ENCODE peak calls at places on chromosomes 4 and X, in seven cellular contexts. One of them, this sample, is unnamed.

GRCh38 chr4:158170691-158171455 is 2.0 kb downstream of the GASK1B start:
- DNase-seq in RWPE2: peak
- DNase-seq in stimulated activated CD4-positive, alpha-beta T cell treated with anti-CD3 and anti-CD28 coated beads, Interleukin-4, amount 100 ng/mL, for 24 hours: no peak
- DNase-seq in HFF-Myc: no peak
- DNase-seq in smooth muscle cell of the brain vasculature: no peak
- DNase-seq in CD8-positive, alpha-beta T cell: no peak
- DNase-seq in K562: peak
- DNase-seq in this sample: no peak

GRCh38 chr4:8371251-8371995 is 69.1 kb downstream of the ACOX3 start:
- DNase-seq in smooth muscle cell of the brain vasculature: no peak
- DNase-seq in stimulated activated CD4-positive, alpha-beta T cell treated with anti-CD3 and anti-CD28 coated beads, Interleukin-4, amount 100 ng/mL, for 24 hours: no peak
- DNase-seq in RWPE2: no peak
- DNase-seq in CD8-positive, alpha-beta T cell: no peak
- DNase-seq in K562: peak
- DNase-seq in HFF-Myc: no peak
- DNase-seq in this sample: no peak

GRCh38 chrX:17719651-17720050 is 17.6 kb upstream of the SCML1 start:
- DNase-seq in K562: no peak
- DNase-seq in stimulated activated CD4-positive, alpha-beta T cell treated with anti-CD3 and anti-CD28 coated beads, Interleukin-4, amount 100 ng/mL, for 24 hours: no peak
- DNase-seq in CD8-positive, alpha-beta T cell: no peak
- DNase-seq in HFF-Myc: no peak
- DNase-seq in smooth muscle cell of the brain vasculature: no peak
- DNase-seq in RWPE2: no peak
- DNase-seq in this sample: no peak

GRCh38 chr4:180578175-180578574 is 1665.0 kb upstream of the TENM3 start:
- DNase-seq in RWPE2: no peak
- DNase-seq in K562: no peak
- DNase-seq in CD8-positive, alpha-beta T cell: no peak
- DNase-seq in stimulated activated CD4-positive, alpha-beta T cell treated with anti-CD3 and anti-CD28 coated beads, Interleukin-4, amount 100 ng/mL, for 24 hours: no peak
- DNase-seq in smooth muscle cell of the brain vasculature: no peak
- DNase-seq in HFF-Myc: no peak
- DNase-seq in this sample: no peak

GRCh38 chrX:139203681-139204575 is 326.6 kb upstream of the F9 start:
- DNase-seq in RWPE2: no peak
- DNase-seq in smooth muscle cell of the brain vasculature: no peak
- DNase-seq in stimulated activated CD4-positive, alpha-beta T cell treated with anti-CD3 and anti-CD28 coated beads, Interleukin-4, amount 100 ng/mL, for 24 hours: no peak
- DNase-seq in K562: peak
- DNase-seq in HFF-Myc: no peak
- DNase-seq in CD8-positive, alpha-beta T cell: no peak
- DNase-seq in this sample: no peak

GRCh38 chrX:13834316-13834715 is 17.4 kb upstream of the GPM6B start:
- DNase-seq in smooth muscle cell of the brain vasculature: no peak
- DNase-seq in CD8-positive, alpha-beta T cell: no peak
- DNase-seq in stimulated activated CD4-positive, alpha-beta T cell treated with anti-CD3 and anti-CD28 coated beads, Interleukin-4, amount 100 ng/mL, for 24 hours: no peak
- DNase-seq in HFF-Myc: no peak
- DNase-seq in RWPE2: no peak
- DNase-seq in K562: no peak
- DNase-seq in this sample: no peak

GRCh38 chr4:75752637-75753036 is 28.3 kb downstream of the USO1 start:
- DNase-seq in HFF-Myc: no peak
- DNase-seq in smooth muscle cell of the brain vasculature: no peak
- DNase-seq in CD8-positive, alpha-beta T cell: no peak
- DNase-seq in K562: no peak
- DNase-seq in RWPE2: no peak
- DNase-seq in stimulated activated CD4-positive, alpha-beta T cell treated with anti-CD3 and anti-CD28 coated beads, Interleukin-4, amount 100 ng/mL, for 24 hours: no peak
- DNase-seq in this sample: no peak

GRCh38 chrX:16603822-16604221 is 46.1 kb upstream of the S100G start:
- DNase-seq in CD8-positive, alpha-beta T cell: no peak
- DNase-seq in RWPE2: no peak
- DNase-seq in HFF-Myc: no peak
- DNase-seq in stimulated activated CD4-positive, alpha-beta T cell treated with anti-CD3 and anti-CD28 coated beads, Interleukin-4, amount 100 ng/mL, for 24 hours: no peak
- DNase-seq in smooth muscle cell of the brain vasculature: no peak
- DNase-seq in K562: no peak
- DNase-seq in this sample: no peak

GRCh38 chr4:1464581-1465171 is 58.4 kb upstream of the NKX1-1 start:
- DNase-seq in K562: no peak
- DNase-seq in CD8-positive, alpha-beta T cell: no peak
- DNase-seq in smooth muscle cell of the brain vasculature: no peak
- DNase-seq in RWPE2: peak
- DNase-seq in HFF-Myc: no peak
- DNase-seq in stimulated activated CD4-positive, alpha-beta T cell treated with anti-CD3 and anti-CD28 coated beads, Interleukin-4, amount 100 ng/mL, for 24 hours: no peak
- DNase-seq in this sample: no peak

GRCh38 chrX:97490656-97491055 is 606.9 kb downstream of the RPA4 start:
- DNase-seq in stimulated activated CD4-positive, alpha-beta T cell treated with anti-CD3 and anti-CD28 coated beads, Interleukin-4, amount 100 ng/mL, for 24 hours: no peak
- DNase-seq in CD8-positive, alpha-beta T cell: no peak
- DNase-seq in HFF-Myc: no peak
- DNase-seq in RWPE2: no peak
- DNase-seq in smooth muscle cell of the brain vasculature: no peak
- DNase-seq in K562: no peak
- DNase-seq in this sample: no peak

GRCh38 chr4:157514711-157515110 is 294.2 kb downstream of the GRIA2 start:
- DNase-seq in HFF-Myc: no peak
- DNase-seq in CD8-positive, alpha-beta T cell: no peak
- DNase-seq in smooth muscle cell of the brain vasculature: no peak
- DNase-seq in stimulated activated CD4-positive, alpha-beta T cell treated with anti-CD3 and anti-CD28 coated beads, Interleukin-4, amount 100 ng/mL, for 24 hours: no peak
- DNase-seq in K562: no peak
- DNase-seq in RWPE2: no peak
- DNase-seq in this sample: no peak

GRCh38 chr4:99047710-99048109 is 40.9 kb downstream of the ADH5 start:
- DNase-seq in smooth muscle cell of the brain vasculature: no peak
- DNase-seq in stimulated activated CD4-positive, alpha-beta T cell treated with anti-CD3 and anti-CD28 coated beads, Interleukin-4, amount 100 ng/mL, for 24 hours: no peak
- DNase-seq in HFF-Myc: no peak
- DNase-seq in CD8-positive, alpha-beta T cell: no peak
- DNase-seq in K562: no peak
- DNase-seq in RWPE2: no peak
- DNase-seq in this sample: no peak

GRCh38 chrX:38811515-38812239 is 10.4 kb downstream of the MID1IP1 start:
- DNase-seq in K562: no peak
- DNase-seq in CD8-positive, alpha-beta T cell: no peak
- DNase-seq in HFF-Myc: no peak
- DNase-seq in stimulated activated CD4-positive, alpha-beta T cell treated with anti-CD3 and anti-CD28 coated beads, Interleukin-4, amount 100 ng/mL, for 24 hours: peak
- DNase-seq in smooth muscle cell of the brain vasculature: no peak
- DNase-seq in RWPE2: no peak
- DNase-seq in this sample: no peak

GRCh38 chrX:96480081-96480480 is 204.6 kb upstream of the DIAPH2 start:
- DNase-seq in RWPE2: no peak
- DNase-seq in smooth muscle cell of the brain vasculature: no peak
- DNase-seq in stimulated activated CD4-positive, alpha-beta T cell treated with anti-CD3 and anti-CD28 coated beads, Interleukin-4, amount 100 ng/mL, for 24 hours: no peak
- DNase-seq in K562: no peak
- DNase-seq in CD8-positive, alpha-beta T cell: no peak
- DNase-seq in HFF-Myc: no peak
- DNase-seq in this sample: no peak

GRCh38 chr4:184534511-184535391 is 60.4 kb upstream of the IRF2 start:
- DNase-seq in smooth muscle cell of the brain vasculature: no peak
- DNase-seq in stimulated activated CD4-positive, alpha-beta T cell treated with anti-CD3 and anti-CD28 coated beads, Interleukin-4, amount 100 ng/mL, for 24 hours: no peak
- DNase-seq in CD8-positive, alpha-beta T cell: no peak
- DNase-seq in HFF-Myc: no peak
- DNase-seq in K562: no peak
- DNase-seq in RWPE2: no peak
- DNase-seq in this sample: no peak

GRCh38 chr4:156255205-156255604 is 301.5 kb upstream of the CTSO start:
- DNase-seq in K562: no peak
- DNase-seq in HFF-Myc: no peak
- DNase-seq in RWPE2: no peak
- DNase-seq in CD8-positive, alpha-beta T cell: no peak
- DNase-seq in stimulated activated CD4-positive, alpha-beta T cell treated with anti-CD3 and anti-CD28 coated beads, Interleukin-4, amount 100 ng/mL, for 24 hours: no peak
- DNase-seq in smooth muscle cell of the brain vasculature: no peak
- DNase-seq in this sample: no peak

GRCh38 chr4:13640149-13640671 is 12.7 kb upstream of the BOD1L1 start:
- DNase-seq in smooth muscle cell of the brain vasculature: no peak
- DNase-seq in RWPE2: peak
- DNase-seq in stimulated activated CD4-positive, alpha-beta T cell treated with anti-CD3 and anti-CD28 coated beads, Interleukin-4, amount 100 ng/mL, for 24 hours: no peak
- DNase-seq in HFF-Myc: peak
- DNase-seq in K562: no peak
- DNase-seq in CD8-positive, alpha-beta T cell: no peak
- DNase-seq in this sample: no peak

GRCh38 chr4:3725936-3726895 is 40.0 kb upstream of the ADRA2C start:
- DNase-seq in smooth muscle cell of the brain vasculature: no peak
- DNase-seq in CD8-positive, alpha-beta T cell: no peak
- DNase-seq in stimulated activated CD4-positive, alpha-beta T cell treated with anti-CD3 and anti-CD28 coated beads, Interleukin-4, amount 100 ng/mL, for 24 hours: no peak
- DNase-seq in K562: no peak
- DNase-seq in RWPE2: no peak
- DNase-seq in HFF-Myc: no peak
- DNase-seq in this sample: no peak

GRCh38 chrX:108437354-108437753 is 868 bp downstream of the COL4A6 start:
- DNase-seq in RWPE2: no peak
- DNase-seq in K562: no peak
- DNase-seq in stimulated activated CD4-positive, alpha-beta T cell treated with anti-CD3 and anti-CD28 coated beads, Interleukin-4, amount 100 ng/mL, for 24 hours: no peak
- DNase-seq in CD8-positive, alpha-beta T cell: no peak
- DNase-seq in HFF-Myc: no peak
- DNase-seq in smooth muscle cell of the brain vasculature: no peak
- DNase-seq in this sample: no peak

GRCh38 chrX:78037881-78038280 is 66.2 kb upstream of the PGK1 start:
- DNase-seq in stimulated activated CD4-positive, alpha-beta T cell treated with anti-CD3 and anti-CD28 coated beads, Interleukin-4, amount 100 ng/mL, for 24 hours: no peak
- DNase-seq in CD8-positive, alpha-beta T cell: no peak
- DNase-seq in RWPE2: no peak
- DNase-seq in smooth muscle cell of the brain vasculature: no peak
- DNase-seq in K562: no peak
- DNase-seq in HFF-Myc: no peak
- DNase-seq in this sample: no peak

GRCh38 chr4:100695871-100696270 is 178.0 kb upstream of the EMCN start:
- DNase-seq in HFF-Myc: no peak
- DNase-seq in smooth muscle cell of the brain vasculature: no peak
- DNase-seq in stimulated activated CD4-positive, alpha-beta T cell treated with anti-CD3 and anti-CD28 coated beads, Interleukin-4, amount 100 ng/mL, for 24 hours: no peak
- DNase-seq in K562: no peak
- DNase-seq in CD8-positive, alpha-beta T cell: no peak
- DNase-seq in RWPE2: no peak
- DNase-seq in this sample: no peak

GRCh38 chrX:38726596-38726995 is 74.7 kb upstream of the MID1IP1 start:
- DNase-seq in K562: no peak
- DNase-seq in RWPE2: no peak
- DNase-seq in HFF-Myc: no peak
- DNase-seq in smooth muscle cell of the brain vasculature: no peak
- DNase-seq in CD8-positive, alpha-beta T cell: no peak
- DNase-seq in stimulated activated CD4-positive, alpha-beta T cell treated with anti-CD3 and anti-CD28 coated beads, Interleukin-4, amount 100 ng/mL, for 24 hours: no peak
- DNase-seq in this sample: no peak

GRCh38 chr4:12576409-12576808 is 907.7 kb downstream of the RAB28 start:
- DNase-seq in K562: no peak
- DNase-seq in CD8-positive, alpha-beta T cell: no peak
- DNase-seq in RWPE2: no peak
- DNase-seq in HFF-Myc: no peak
- DNase-seq in stimulated activated CD4-positive, alpha-beta T cell treated with anti-CD3 and anti-CD28 coated beads, Interleukin-4, amount 100 ng/mL, for 24 hours: no peak
- DNase-seq in smooth muscle cell of the brain vasculature: no peak
- DNase-seq in this sample: no peak

GRCh38 chr4:110163327-110164070 is 34.9 kb downstream of the ELOVL6 start:
- DNase-seq in HFF-Myc: no peak
- DNase-seq in stimulated activated CD4-positive, alpha-beta T cell treated with anti-CD3 and anti-CD28 coated beads, Interleukin-4, amount 100 ng/mL, for 24 hours: no peak
- DNase-seq in smooth muscle cell of the brain vasculature: no peak
- DNase-seq in CD8-positive, alpha-beta T cell: no peak
- DNase-seq in K562: no peak
- DNase-seq in RWPE2: no peak
- DNase-seq in this sample: no peak

GRCh38 chrX:123817288-123817894 is 42.5 kb upstream of the XIAP start:
- DNase-seq in CD8-positive, alpha-beta T cell: no peak
- DNase-seq in smooth muscle cell of the brain vasculature: no peak
- DNase-seq in HFF-Myc: no peak
- DNase-seq in RWPE2: no peak
- DNase-seq in K562: no peak
- DNase-seq in stimulated activated CD4-positive, alpha-beta T cell treated with anti-CD3 and anti-CD28 coated beads, Interleukin-4, amount 100 ng/mL, for 24 hours: no peak
- DNase-seq in this sample: no peak

GRCh38 chrX:55149242-55149641 is 60.4 kb downstream of the PAGE2 start:
- DNase-seq in HFF-Myc: no peak
- DNase-seq in stimulated activated CD4-positive, alpha-beta T cell treated with anti-CD3 and anti-CD28 coated beads, Interleukin-4, amount 100 ng/mL, for 24 hours: no peak
- DNase-seq in RWPE2: no peak
- DNase-seq in K562: no peak
- DNase-seq in smooth muscle cell of the brain vasculature: no peak
- DNase-seq in CD8-positive, alpha-beta T cell: no peak
- DNase-seq in this sample: no peak

GRCh38 chrX:95427389-95427788 is 1257.3 kb upstream of the DIAPH2 start:
- DNase-seq in CD8-positive, alpha-beta T cell: no peak
- DNase-seq in HFF-Myc: no peak
- DNase-seq in K562: no peak
- DNase-seq in smooth muscle cell of the brain vasculature: no peak
- DNase-seq in RWPE2: no peak
- DNase-seq in stimulated activated CD4-positive, alpha-beta T cell treated with anti-CD3 and anti-CD28 coated beads, Interleukin-4, amount 100 ng/mL, for 24 hours: no peak
- DNase-seq in this sample: no peak

GRCh38 chrX:110051559-110051958 is 48.6 kb downstream of the TMEM164 start:
- DNase-seq in CD8-positive, alpha-beta T cell: no peak
- DNase-seq in RWPE2: no peak
- DNase-seq in HFF-Myc: no peak
- DNase-seq in stimulated activated CD4-positive, alpha-beta T cell treated with anti-CD3 and anti-CD28 coated beads, Interleukin-4, amount 100 ng/mL, for 24 hours: no peak
- DNase-seq in K562: no peak
- DNase-seq in smooth muscle cell of the brain vasculature: no peak
- DNase-seq in this sample: no peak

GRCh38 chr4:153151535-153152452 is 52.4 kb upstream of the TRIM2 start:
- DNase-seq in stimulated activated CD4-positive, alpha-beta T cell treated with anti-CD3 and anti-CD28 coated beads, Interleukin-4, amount 100 ng/mL, for 24 hours: peak
- DNase-seq in smooth muscle cell of the brain vasculature: no peak
- DNase-seq in K562: peak
- DNase-seq in HFF-Myc: no peak
- DNase-seq in CD8-positive, alpha-beta T cell: no peak
- DNase-seq in RWPE2: no peak
- DNase-seq in this sample: peak

GRCh38 chr4:175125410-175126068 is 207.4 kb downstream of the ADAM29 start:
- DNase-seq in CD8-positive, alpha-beta T cell: no peak
- DNase-seq in stimulated activated CD4-positive, alpha-beta T cell treated with anti-CD3 and anti-CD28 coated beads, Interleukin-4, amount 100 ng/mL, for 24 hours: no peak
- DNase-seq in smooth muscle cell of the brain vasculature: no peak
- DNase-seq in RWPE2: no peak
- DNase-seq in HFF-Myc: no peak
- DNase-seq in K562: no peak
- DNase-seq in this sample: no peak

GRCh38 chrX:17919896-17920446 is 58.9 kb upstream of the RAI2 start:
- DNase-seq in K562: peak
- DNase-seq in HFF-Myc: no peak
- DNase-seq in smooth muscle cell of the brain vasculature: no peak
- DNase-seq in stimulated activated CD4-positive, alpha-beta T cell treated with anti-CD3 and anti-CD28 coated beads, Interleukin-4, amount 100 ng/mL, for 24 hours: no peak
- DNase-seq in RWPE2: no peak
- DNase-seq in CD8-positive, alpha-beta T cell: no peak
- DNase-seq in this sample: no peak